ENCODE peak calls at places on chromosome 1, in seven cellular contexts. I is fibroblast of lung; N is upper lobe of right lung; S is SJSA1; P is right atrium auricular region; H is tibial nerve; Z is CD8-positive, alpha-beta memory T cell. U is an unnamed sample.

GRCh38 chr1:13930151-13930550 is 230.2 kb downstream of the PRDM2 start:
- DNase-seq in I (no peak), N (no peak), S (no peak), P (no peak), H (no peak), Z (no peak), U (no peak)

GRCh38 chr1:186740324-186740723 is 60.1 kb upstream of the PTGS2 start:
- DNase-seq in I (no peak), N (no peak), S (no peak), P (no peak), H (no peak), Z (no peak), U (no peak)

GRCh38 chr1:210239295-210240155 is 6.9 kb downstream of the SERTAD4 start:
- DNase-seq in I (peak; percentile 98), N (no peak), S (peak; percentile 75), P (peak; percentile 78), H (no peak), Z (no peak), U (no peak)

GRCh38 chr1:119340861-119341261 is 27.7 kb upstream of the HAO2 start:
- DNase-seq in I (no peak), N (no peak), S (no peak), P (no peak), H (no peak), Z (no peak), U (no peak)

GRCh38 chr1:172107261-172107820 is 266.0 kb downstream of the DNM3 start:
- DNase-seq in I (no peak), N (no peak), S (no peak), P (no peak), H (no peak), Z (no peak), U (no peak)

GRCh38 chr1:178627037-178627436 is 98.0 kb upstream of the RALGPS2 start:
- DNase-seq in I (no peak), N (no peak), S (no peak), P (no peak), H (no peak), Z (no peak), U (no peak)

GRCh38 chr1:1021860-1022259 is 1.9 kb downstream of the AGRN start:
- DNase-seq in I (peak; percentile 86), N (no peak), S (no peak), P (no peak), H (no peak), Z (no peak), U (no peak)

GRCh38 chr1:236356141-236356540 is 37.9 kb upstream of the EDARADD start:
- DNase-seq in I (no peak), N (no peak), S (no peak), P (peak; percentile 7), H (no peak), Z (no peak), U (no peak)

GRCh38 chr1:234970371-234970730 is 158.3 kb downstream of the TOMM20 start:
- DNase-seq in I (peak; percentile 98), N (no peak), S (no peak), P (no peak), H (no peak), Z (no peak), U (no peak)

GRCh38 chr1:206006946-206007345 is 3.8 kb upstream of the RAB7B start:
- DNase-seq in I (no peak), N (no peak), S (no peak), P (no peak), H (no peak), Z (no peak), U (no peak)

GRCh38 chr1:27331426-27331825 is 9.5 kb downstream of the TMEM222 start:
- DNase-seq in I (no peak), N (no peak), S (peak; percentile 40), P (no peak), H (no peak), Z (no peak), U (no peak)

GRCh38 chr1:27330786-27331185 is 8.8 kb downstream of the TMEM222 start:
- DNase-seq in I (no peak), N (no peak), S (peak; percentile 32), P (no peak), H (no peak), Z (no peak), U (no peak)

GRCh38 chr1:27332536-27333281 is 9.1 kb upstream of the SYTL1 start:
- DNase-seq in I (no peak), N (no peak), S (peak; percentile 55), P (no peak), H (no peak), Z (peak; percentile 59), U (no peak)

GRCh38 chr1:27333717-27334279 is 8.0 kb upstream of the SYTL1 start:
- DNase-seq in I (no peak), N (no peak), S (peak; percentile 41), P (no peak), H (no peak), Z (no peak), U (no peak)

DNA sequence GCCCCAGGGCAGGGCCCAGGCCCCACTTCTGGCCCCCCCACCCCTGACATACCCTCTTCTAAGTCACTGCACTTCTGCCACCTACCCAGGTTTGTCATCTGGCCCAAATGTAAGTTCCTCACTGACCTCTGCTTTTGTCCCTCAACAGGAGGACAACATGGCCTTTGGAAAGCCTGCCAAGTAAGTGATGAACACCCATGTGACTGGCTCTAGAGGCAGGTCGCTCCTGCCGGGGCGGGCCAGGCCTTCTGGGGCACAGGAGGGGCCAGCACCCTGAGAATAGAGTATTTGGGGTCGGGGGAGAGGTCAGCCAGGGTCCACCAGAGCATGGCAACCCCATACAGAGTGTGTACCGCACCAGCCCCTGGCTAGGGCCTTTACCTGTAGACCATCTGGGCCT is 9.9 kb upstream of the SYTL1 start:
- DNase-seq in I (no peak), N (no peak), S (peak; percentile 34), P (no peak), H (no peak), Z (no peak), U (no peak)
- H3K27ac ChIP-seq in I (no peak overlapping the region), N (no peak overlapping the region), S (no peak overlapping the region), P (peak overlapping the region; percentile 51), H (no peak overlapping the region), Z (no peak overlapping the region), U (no peak overlapping the region)

GRCh38 chr1:15919316-15919715 is 56.6 kb downstream of the ZBTB17 start:
- DNase-seq in I (peak; percentile 95), N (no peak), S (peak; percentile 63), P (no peak), H (no peak), Z (peak; percentile 31), U (no peak)

DNA sequence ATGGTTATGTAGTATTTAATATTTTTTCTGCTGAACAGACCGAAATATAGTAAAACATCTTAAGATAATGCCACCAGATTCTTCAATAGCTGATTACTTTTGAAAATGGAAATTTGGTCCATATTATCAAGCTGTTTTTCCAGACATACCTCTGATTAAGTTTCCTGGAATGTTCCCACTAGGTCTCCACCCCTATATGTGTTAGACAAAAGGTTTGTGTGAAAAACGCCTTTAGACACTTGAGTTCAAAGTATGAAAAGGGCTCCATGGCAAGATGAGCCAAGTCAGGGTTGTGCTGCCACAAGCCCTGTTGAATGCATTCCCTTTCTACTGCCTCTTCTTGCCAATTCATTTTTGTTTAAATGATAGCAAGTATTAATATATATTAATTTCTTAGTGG is 52.7 kb downstream of the ZBTB17 start:
- DNase-seq in I (peak; percentile 90), N (no peak), S (no peak), P (no peak), H (no peak), Z (no peak), U (no peak)
- H3K36me3 ChIP-seq in I (peaks cover 2% of the 10 kb centered on the region), N (peaks cover 100% of the 10 kb centered on the region), S (peaks cover 68% of the 10 kb centered on the region), P (peaks cover 69% of the 10 kb centered on the region), H (peaks cover 16% of the 10 kb centered on the region), Z (peaks cover 40% of the 10 kb centered on the region), U (peaks cover 43% of the 10 kb centered on the region)

GRCh38 chr1:232062967-232063366 is 436.4 kb downstream of the DISC1 start:
- DNase-seq in I (no peak), N (no peak), S (no peak), P (no peak), H (no peak), Z (no peak), U (no peak)

GRCh38 chr1:232059726-232060360 is 433.3 kb downstream of the DISC1 start:
- DNase-seq in I (no peak), N (no peak), S (no peak), P (no peak), H (no peak), Z (no peak), U (no peak)

GRCh38 chr1:232057896-232058274 is 431.3 kb downstream of the DISC1 start:
- DNase-seq in I (no peak), N (no peak), S (no peak), P (no peak), H (no peak), Z (no peak), U (no peak)

DNA sequence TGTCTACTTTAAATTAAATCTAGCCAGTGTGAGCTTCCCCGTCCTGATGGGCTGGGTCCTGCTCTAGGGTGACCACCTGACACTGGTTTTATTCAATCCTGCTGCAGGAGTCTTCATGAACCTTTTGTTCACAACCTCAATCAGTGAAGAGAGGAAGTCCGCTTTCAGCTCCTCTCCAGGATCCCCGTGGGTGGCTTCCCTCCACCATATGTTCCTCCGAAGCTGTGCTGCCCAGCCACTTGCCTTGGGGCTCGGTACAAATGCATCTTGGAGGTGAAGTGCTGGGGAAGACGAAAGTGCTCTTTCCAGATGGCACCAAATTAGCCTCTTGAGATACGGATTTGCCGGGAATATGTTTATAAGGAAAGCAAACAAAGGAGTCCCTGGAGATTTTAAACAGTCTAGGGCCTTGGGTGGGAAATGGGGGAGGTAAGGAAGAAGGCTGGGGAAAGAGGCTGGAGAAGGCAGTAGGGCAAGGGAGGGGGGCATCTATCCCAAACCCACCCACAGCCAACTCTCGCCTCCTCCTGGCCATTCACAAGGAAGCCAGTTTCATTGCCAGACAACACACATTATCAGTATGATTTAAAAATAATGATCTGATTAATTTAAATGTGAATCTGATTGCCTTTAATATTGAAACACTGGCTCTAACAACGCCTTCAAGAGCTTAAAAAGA is 430.8 kb downstream of the DISC1 start:
- DNase-seq in I (no peak), N (no peak), S (no peak), P (no peak), H (no peak), Z (no peak), U (no peak)
- H3K27ac ChIP-seq in I (no peak overlapping the region), N (no peak overlapping the region), S (no peak overlapping the region), P (no peak overlapping the region), H (no peak overlapping the region), Z (no peak overlapping the region), U (no peak overlapping the region)

GRCh38 chr1:156796340-156797097 is 20.1 kb downstream of the SH2D2A start:
- DNase-seq in I (peak; percentile 57), N (no peak), S (no peak), P (no peak), H (no peak), Z (no peak), U (no peak)

GRCh38 chr1:156797212-156797871 is 19.3 kb downstream of the SH2D2A start:
- DNase-seq in I (peak; percentile 55), N (no peak), S (no peak), P (no peak), H (peak; percentile 68), Z (peak; percentile 56), U (no peak)

GRCh38 chr1:156794506-156795373 is 21.9 kb downstream of the SH2D2A start:
- DNase-seq in I (peak; percentile 36), N (no peak), S (no peak), P (no peak), H (no peak), Z (no peak), U (no peak)

GRCh38 chr1:156795787-156796186 is 20.9 kb downstream of the SH2D2A start:
- DNase-seq in I (peak; percentile 89), N (no peak), S (no peak), P (no peak), H (no peak), Z (no peak), U (no peak)

DNA sequence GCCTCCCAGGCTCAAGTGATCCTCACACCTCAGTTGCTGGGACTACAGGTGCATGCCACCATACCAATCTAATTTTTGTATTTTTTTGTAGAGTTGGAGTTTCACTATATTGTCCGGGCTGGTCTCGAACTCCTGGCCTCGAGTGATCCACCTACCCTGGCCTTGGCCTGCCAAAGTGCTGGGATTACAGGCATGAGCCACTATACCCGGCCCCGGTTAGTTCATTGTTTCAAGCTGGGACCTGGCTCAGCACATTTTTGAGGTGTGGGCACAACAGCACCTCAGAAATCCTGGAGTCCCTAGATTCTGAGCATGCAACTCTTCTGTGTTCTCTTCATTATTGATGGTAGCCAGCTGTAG is 21.3 kb downstream of the SH2D2A start:
- DNase-seq in I (no peak), N (no peak), S (no peak), P (no peak), H (no peak), Z (no peak), U (no peak)
- H3K36me3 ChIP-seq in I (peaks cover 14% of the 10 kb centered on the region), N (peaks cover 98% of the 10 kb centered on the region), S (peaks cover 89% of the 10 kb centered on the region), P (peaks cover 96% of the 10 kb centered on the region), H (peaks cover 29% of the 10 kb centered on the region), Z (peaks cover 66% of the 10 kb centered on the region), U (peaks cover 47% of the 10 kb centered on the region)